ENCODE peak calls at places on chromosome 6, in seven cellular contexts. One of them, this sample, is unnamed.

GRCh38 chr6:44270526-44271405 is 516 bp downstream of the TMEM151B start:
- DNase-seq in activated CD4-positive, alpha-beta T cell treated with anti-CD3 and anti-CD28 coated beads, Interleukin-2, amount 50 U/mL, for 1 hour: no peak
- DNase-seq in T-helper 1 cell: no peak
- DNase-seq in dorsolateral prefrontal cortex: no peak
- DNase-seq in H54: no peak
- DNase-seq in HS-5: no peak
- DNase-seq in NCI-H1436: peak
- DNase-seq in this sample: peak

GRCh38 chr6:79048611-79049010 is 29.4 kb downstream of the PHIP start:
- DNase-seq in NCI-H1436: no peak
- DNase-seq in T-helper 1 cell: no peak
- DNase-seq in dorsolateral prefrontal cortex: no peak
- DNase-seq in activated CD4-positive, alpha-beta T cell treated with anti-CD3 and anti-CD28 coated beads, Interleukin-2, amount 50 U/mL, for 1 hour: no peak
- DNase-seq in H54: peak
- DNase-seq in HS-5: no peak
- DNase-seq in this sample: peak

GRCh38 chr6:148869589-148869988 is 122.8 kb downstream of the UST start:
- DNase-seq in T-helper 1 cell: no peak
- DNase-seq in activated CD4-positive, alpha-beta T cell treated with anti-CD3 and anti-CD28 coated beads, Interleukin-2, amount 50 U/mL, for 1 hour: no peak
- DNase-seq in NCI-H1436: no peak
- DNase-seq in H54: peak
- DNase-seq in HS-5: peak
- DNase-seq in dorsolateral prefrontal cortex: no peak
- DNase-seq in this sample: no peak

GRCh38 chr6:40338306-40338705 is 248.9 kb downstream of the LRFN2 start:
- DNase-seq in dorsolateral prefrontal cortex: no peak
- DNase-seq in H54: no peak
- DNase-seq in activated CD4-positive, alpha-beta T cell treated with anti-CD3 and anti-CD28 coated beads, Interleukin-2, amount 50 U/mL, for 1 hour: no peak
- DNase-seq in NCI-H1436: no peak
- DNase-seq in T-helper 1 cell: no peak
- DNase-seq in HS-5: no peak
- DNase-seq in this sample: no peak

GRCh38 chr6:2819115-2819514 is 22.5 kb downstream of the SERPINB1 start:
- DNase-seq in H54: no peak
- DNase-seq in T-helper 1 cell: no peak
- DNase-seq in dorsolateral prefrontal cortex: no peak
- DNase-seq in HS-5: no peak
- DNase-seq in activated CD4-positive, alpha-beta T cell treated with anti-CD3 and anti-CD28 coated beads, Interleukin-2, amount 50 U/mL, for 1 hour: no peak
- DNase-seq in NCI-H1436: no peak
- DNase-seq in this sample: no peak

GRCh38 chr6:36755435-36756348 is 58.1 kb downstream of the RAB44 start:
- DNase-seq in NCI-H1436: no peak
- DNase-seq in H54: no peak
- DNase-seq in dorsolateral prefrontal cortex: no peak
- DNase-seq in HS-5: no peak
- DNase-seq in T-helper 1 cell: peak
- DNase-seq in activated CD4-positive, alpha-beta T cell treated with anti-CD3 and anti-CD28 coated beads, Interleukin-2, amount 50 U/mL, for 1 hour: peak
- DNase-seq in this sample: no peak

GRCh38 chr6:158536891-158537798 is 22.7 kb upstream of the TMEM181 start:
- DNase-seq in NCI-H1436: peak
- DNase-seq in activated CD4-positive, alpha-beta T cell treated with anti-CD3 and anti-CD28 coated beads, Interleukin-2, amount 50 U/mL, for 1 hour: peak
- DNase-seq in dorsolateral prefrontal cortex: peak
- DNase-seq in H54: peak
- DNase-seq in HS-5: no peak
- DNase-seq in T-helper 1 cell: peak
- DNase-seq in this sample: peak

GRCh38 chr6:53410508-53411258 is 61.9 kb upstream of the ELOVL5 start:
- DNase-seq in HS-5: no peak
- DNase-seq in NCI-H1436: peak
- DNase-seq in T-helper 1 cell: peak
- DNase-seq in H54: peak
- DNase-seq in dorsolateral prefrontal cortex: no peak
- DNase-seq in activated CD4-positive, alpha-beta T cell treated with anti-CD3 and anti-CD28 coated beads, Interleukin-2, amount 50 U/mL, for 1 hour: peak
- DNase-seq in this sample: peak

GRCh38 chr6:1290805-1291204 is 21.1 kb upstream of the FOXQ1 start:
- DNase-seq in H54: no peak
- DNase-seq in NCI-H1436: no peak
- DNase-seq in HS-5: no peak
- DNase-seq in T-helper 1 cell: no peak
- DNase-seq in activated CD4-positive, alpha-beta T cell treated with anti-CD3 and anti-CD28 coated beads, Interleukin-2, amount 50 U/mL, for 1 hour: no peak
- DNase-seq in dorsolateral prefrontal cortex: no peak
- DNase-seq in this sample: no peak

GRCh38 chr6:125054331-125054730 is 92.1 kb downstream of the RNF217 start:
- DNase-seq in dorsolateral prefrontal cortex: no peak
- DNase-seq in T-helper 1 cell: no peak
- DNase-seq in HS-5: no peak
- DNase-seq in activated CD4-positive, alpha-beta T cell treated with anti-CD3 and anti-CD28 coated beads, Interleukin-2, amount 50 U/mL, for 1 hour: no peak
- DNase-seq in H54: no peak
- DNase-seq in NCI-H1436: no peak
- DNase-seq in this sample: no peak

GRCh38 chr6:101614774-101615173 is 221.3 kb downstream of the GRIK2 start:
- DNase-seq in dorsolateral prefrontal cortex: no peak
- DNase-seq in T-helper 1 cell: no peak
- DNase-seq in activated CD4-positive, alpha-beta T cell treated with anti-CD3 and anti-CD28 coated beads, Interleukin-2, amount 50 U/mL, for 1 hour: no peak
- DNase-seq in NCI-H1436: no peak
- DNase-seq in HS-5: peak
- DNase-seq in H54: no peak
- DNase-seq in this sample: peak

GRCh38 chr6:156840606-156841005 is 63.4 kb downstream of the ARID1B start:
- DNase-seq in T-helper 1 cell: no peak
- DNase-seq in HS-5: no peak
- DNase-seq in activated CD4-positive, alpha-beta T cell treated with anti-CD3 and anti-CD28 coated beads, Interleukin-2, amount 50 U/mL, for 1 hour: no peak
- DNase-seq in H54: no peak
- DNase-seq in NCI-H1436: no peak
- DNase-seq in dorsolateral prefrontal cortex: no peak
- DNase-seq in this sample: no peak

GRCh38 chr6:115133790-115134189 is 791.0 kb upstream of the HS3ST5 start:
- DNase-seq in H54: no peak
- DNase-seq in HS-5: no peak
- DNase-seq in activated CD4-positive, alpha-beta T cell treated with anti-CD3 and anti-CD28 coated beads, Interleukin-2, amount 50 U/mL, for 1 hour: no peak
- DNase-seq in NCI-H1436: no peak
- DNase-seq in T-helper 1 cell: no peak
- DNase-seq in dorsolateral prefrontal cortex: no peak
- DNase-seq in this sample: no peak

GRCh38 chr6:2632368-2632767 is 118.4 kb downstream of the MYLK4 start:
- DNase-seq in activated CD4-positive, alpha-beta T cell treated with anti-CD3 and anti-CD28 coated beads, Interleukin-2, amount 50 U/mL, for 1 hour: no peak
- DNase-seq in dorsolateral prefrontal cortex: no peak
- DNase-seq in T-helper 1 cell: no peak
- DNase-seq in HS-5: no peak
- DNase-seq in H54: no peak
- DNase-seq in NCI-H1436: no peak
- DNase-seq in this sample: no peak

GRCh38 chr6:31763617-31763940 is 1.1 kb downstream of the SAPCD1 start:
- DNase-seq in T-helper 1 cell: no peak
- DNase-seq in activated CD4-positive, alpha-beta T cell treated with anti-CD3 and anti-CD28 coated beads, Interleukin-2, amount 50 U/mL, for 1 hour: no peak
- DNase-seq in dorsolateral prefrontal cortex: no peak
- DNase-seq in NCI-H1436: no peak
- DNase-seq in H54: peak
- DNase-seq in HS-5: peak
- DNase-seq in this sample: peak

GRCh38 chr6:170050591-170051041 is 240.3 kb downstream of the DLL1 start:
- DNase-seq in H54: no peak
- DNase-seq in HS-5: no peak
- DNase-seq in NCI-H1436: no peak
- DNase-seq in T-helper 1 cell: no peak
- DNase-seq in activated CD4-positive, alpha-beta T cell treated with anti-CD3 and anti-CD28 coated beads, Interleukin-2, amount 50 U/mL, for 1 hour: no peak
- DNase-seq in dorsolateral prefrontal cortex: peak
- DNase-seq in this sample: no peak

GRCh38 chr6:111013144-111013905 is 31.5 kb downstream of the RPF2 start:
- DNase-seq in NCI-H1436: no peak
- DNase-seq in activated CD4-positive, alpha-beta T cell treated with anti-CD3 and anti-CD28 coated beads, Interleukin-2, amount 50 U/mL, for 1 hour: no peak
- DNase-seq in HS-5: no peak
- DNase-seq in T-helper 1 cell: no peak
- DNase-seq in dorsolateral prefrontal cortex: no peak
- DNase-seq in H54: no peak
- DNase-seq in this sample: no peak

GRCh38 chr6:142378138-142378875 is 76.5 kb downstream of the ADGRG6 start:
- DNase-seq in NCI-H1436: peak
- DNase-seq in T-helper 1 cell: no peak
- DNase-seq in H54: no peak
- DNase-seq in HS-5: no peak
- DNase-seq in dorsolateral prefrontal cortex: no peak
- DNase-seq in activated CD4-positive, alpha-beta T cell treated with anti-CD3 and anti-CD28 coated beads, Interleukin-2, amount 50 U/mL, for 1 hour: no peak
- DNase-seq in this sample: peak

GRCh38 chr6:152378154-152378553 is 259.0 kb downstream of the SYNE1 start:
- DNase-seq in dorsolateral prefrontal cortex: no peak
- DNase-seq in T-helper 1 cell: no peak
- DNase-seq in H54: no peak
- DNase-seq in NCI-H1436: no peak
- DNase-seq in activated CD4-positive, alpha-beta T cell treated with anti-CD3 and anti-CD28 coated beads, Interleukin-2, amount 50 U/mL, for 1 hour: no peak
- DNase-seq in HS-5: peak
- DNase-seq in this sample: no peak

GRCh38 chr6:73519943-73520687 is 717 bp downstream of the EEF1A1 start:
- DNase-seq in dorsolateral prefrontal cortex: peak
- DNase-seq in HS-5: no peak
- DNase-seq in NCI-H1436: peak
- DNase-seq in T-helper 1 cell: peak
- DNase-seq in H54: no peak
- DNase-seq in activated CD4-positive, alpha-beta T cell treated with anti-CD3 and anti-CD28 coated beads, Interleukin-2, amount 50 U/mL, for 1 hour: peak
- DNase-seq in this sample: peak

GRCh38 chr6:47278545-47278944 is 31.2 kb downstream of the TNFRSF21 start:
- DNase-seq in T-helper 1 cell: no peak
- DNase-seq in dorsolateral prefrontal cortex: no peak
- DNase-seq in NCI-H1436: no peak
- DNase-seq in H54: no peak
- DNase-seq in HS-5: no peak
- DNase-seq in activated CD4-positive, alpha-beta T cell treated with anti-CD3 and anti-CD28 coated beads, Interleukin-2, amount 50 U/mL, for 1 hour: no peak
- DNase-seq in this sample: no peak

GRCh38 chr6:132713355-132714134 is at the start of gene VNN1:
- DNase-seq in H54: no peak
- DNase-seq in T-helper 1 cell: no peak
- DNase-seq in HS-5: no peak
- DNase-seq in NCI-H1436: no peak
- DNase-seq in dorsolateral prefrontal cortex: no peak
- DNase-seq in activated CD4-positive, alpha-beta T cell treated with anti-CD3 and anti-CD28 coated beads, Interleukin-2, amount 50 U/mL, for 1 hour: no peak
- DNase-seq in this sample: no peak

GRCh38 chr6:111230351-111231077 is 143.2 kb downstream of the SLC16A10 start:
- DNase-seq in dorsolateral prefrontal cortex: no peak
- DNase-seq in T-helper 1 cell: no peak
- DNase-seq in activated CD4-positive, alpha-beta T cell treated with anti-CD3 and anti-CD28 coated beads, Interleukin-2, amount 50 U/mL, for 1 hour: no peak
- DNase-seq in HS-5: no peak
- DNase-seq in H54: no peak
- DNase-seq in NCI-H1436: no peak
- DNase-seq in this sample: no peak

GRCh38 chr6:41536884-41537347 is 9.3 kb upstream of the FOXP4 start:
- DNase-seq in H54: no peak
- DNase-seq in T-helper 1 cell: no peak
- DNase-seq in activated CD4-positive, alpha-beta T cell treated with anti-CD3 and anti-CD28 coated beads, Interleukin-2, amount 50 U/mL, for 1 hour: no peak
- DNase-seq in dorsolateral prefrontal cortex: no peak
- DNase-seq in NCI-H1436: peak
- DNase-seq in HS-5: no peak
- DNase-seq in this sample: peak

GRCh38 chr6:98477231-98477630 is 357.1 kb upstream of the POU3F2 start:
- DNase-seq in dorsolateral prefrontal cortex: no peak
- DNase-seq in HS-5: no peak
- DNase-seq in activated CD4-positive, alpha-beta T cell treated with anti-CD3 and anti-CD28 coated beads, Interleukin-2, amount 50 U/mL, for 1 hour: no peak
- DNase-seq in H54: no peak
- DNase-seq in NCI-H1436: no peak
- DNase-seq in T-helper 1 cell: no peak
- DNase-seq in this sample: no peak

GRCh38 chr6:44035621-44036020 is 91.6 kb downstream of the MRPL14 start:
- DNase-seq in activated CD4-positive, alpha-beta T cell treated with anti-CD3 and anti-CD28 coated beads, Interleukin-2, amount 50 U/mL, for 1 hour: no peak
- DNase-seq in dorsolateral prefrontal cortex: no peak
- DNase-seq in T-helper 1 cell: no peak
- DNase-seq in NCI-H1436: no peak
- DNase-seq in HS-5: no peak
- DNase-seq in H54: no peak
- DNase-seq in this sample: no peak

GRCh38 chr6:99353126-99353525 is 3.7 kb upstream of the FAXC start:
- DNase-seq in NCI-H1436: no peak
- DNase-seq in dorsolateral prefrontal cortex: no peak
- DNase-seq in HS-5: no peak
- DNase-seq in T-helper 1 cell: no peak
- DNase-seq in H54: no peak
- DNase-seq in activated CD4-positive, alpha-beta T cell treated with anti-CD3 and anti-CD28 coated beads, Interleukin-2, amount 50 U/mL, for 1 hour: no peak
- DNase-seq in this sample: peak

GRCh38 chr6:11202513-11203305 is 29.8 kb downstream of the NEDD9 start:
- DNase-seq in H54: no peak
- DNase-seq in activated CD4-positive, alpha-beta T cell treated with anti-CD3 and anti-CD28 coated beads, Interleukin-2, amount 50 U/mL, for 1 hour: no peak
- DNase-seq in dorsolateral prefrontal cortex: peak
- DNase-seq in HS-5: no peak
- DNase-seq in T-helper 1 cell: no peak
- DNase-seq in NCI-H1436: no peak
- DNase-seq in this sample: peak

GRCh38 chr6:37821449-37821848 is 1.9 kb downstream of the ZFAND3 start:
- DNase-seq in dorsolateral prefrontal cortex: no peak
- DNase-seq in NCI-H1436: no peak
- DNase-seq in T-helper 1 cell: no peak
- DNase-seq in activated CD4-positive, alpha-beta T cell treated with anti-CD3 and anti-CD28 coated beads, Interleukin-2, amount 50 U/mL, for 1 hour: no peak
- DNase-seq in HS-5: no peak
- DNase-seq in H54: no peak
- DNase-seq in this sample: no peak

GRCh38 chr6:1200706-1201105 is 111.2 kb upstream of the FOXQ1 start:
- DNase-seq in HS-5: no peak
- DNase-seq in NCI-H1436: no peak
- DNase-seq in H54: no peak
- DNase-seq in activated CD4-positive, alpha-beta T cell treated with anti-CD3 and anti-CD28 coated beads, Interleukin-2, amount 50 U/mL, for 1 hour: no peak
- DNase-seq in dorsolateral prefrontal cortex: no peak
- DNase-seq in T-helper 1 cell: no peak
- DNase-seq in this sample: no peak

GRCh38 chr6:114648847-114649246 is 306.0 kb upstream of the HS3ST5 start:
- DNase-seq in T-helper 1 cell: no peak
- DNase-seq in HS-5: no peak
- DNase-seq in NCI-H1436: no peak
- DNase-seq in activated CD4-positive, alpha-beta T cell treated with anti-CD3 and anti-CD28 coated beads, Interleukin-2, amount 50 U/mL, for 1 hour: no peak
- DNase-seq in H54: no peak
- DNase-seq in dorsolateral prefrontal cortex: no peak
- DNase-seq in this sample: no peak

This sample was measured in iPS-NIHi11.